ENCODE peak calls at places on chromosomes 12 and 14, in nine cellular contexts. One of them, this sample, is unnamed.
A peak's percentile ranks its signal among the peaks of the same experiment; 100 is the strongest.

GRCh38 chr14:99793213-99794155 is at the start of gene EML1:
- DNase-seq in NCI-H446 treated with DMSO at 0.1 percent for 48 hours: peak; percentile 59
- DNase-seq in WTC11: peak; percentile 83
- DNase-seq in GM03348: peak; percentile 99
- DNase-seq in OCI-LY7: peak; percentile 78
- DNase-seq in tibial artery: peak; percentile 91
- DNase-seq in cardiac fibroblast: peak; percentile 89
- DNase-seq in suprapubic skin: peak; percentile 89
- DNase-seq in hypothalamus: peak; percentile 69
- DNase-seq in this sample: peak; percentile 94

GRCh38 chr12:76738824-76739579 is 24.9 kb upstream of the ZDHHC17 start:
- DNase-seq in OCI-LY7: peak; percentile 9
- DNase-seq in hypothalamus: no peak
- DNase-seq in tibial artery: no peak
- DNase-seq in GM03348: no peak
- DNase-seq in suprapubic skin: no peak
- DNase-seq in WTC11: no peak
- DNase-seq in NCI-H446 treated with DMSO at 0.1 percent for 48 hours: no peak
- DNase-seq in cardiac fibroblast: no peak
- DNase-seq in this sample: no peak

GRCh38 chr14:69880051-69880487 is 853 bp downstream of the SMOC1 start:
- DNase-seq in OCI-LY7: no peak
- DNase-seq in suprapubic skin: no peak
- DNase-seq in WTC11: no peak
- DNase-seq in hypothalamus: no peak
- DNase-seq in tibial artery: no peak
- DNase-seq in NCI-H446 treated with DMSO at 0.1 percent for 48 hours: no peak
- DNase-seq in cardiac fibroblast: no peak
- DNase-seq in GM03348: no peak
- DNase-seq in this sample: no peak

GRCh38 chr14:74109369-74109768 is 24.6 kb downstream of the LIN52 start:
- DNase-seq in GM03348: no peak
- DNase-seq in cardiac fibroblast: no peak
- DNase-seq in OCI-LY7: no peak
- DNase-seq in tibial artery: no peak
- DNase-seq in suprapubic skin: no peak
- DNase-seq in NCI-H446 treated with DMSO at 0.1 percent for 48 hours: no peak
- DNase-seq in WTC11: no peak
- DNase-seq in hypothalamus: no peak
- DNase-seq in this sample: no peak

GRCh38 chr12:117441751-117442150 is 80.3 kb upstream of the NOS1 start:
- DNase-seq in WTC11: no peak
- DNase-seq in tibial artery: no peak
- DNase-seq in cardiac fibroblast: no peak
- DNase-seq in hypothalamus: peak; percentile 33
- DNase-seq in OCI-LY7: no peak
- DNase-seq in GM03348: peak; percentile 27
- DNase-seq in suprapubic skin: no peak
- DNase-seq in NCI-H446 treated with DMSO at 0.1 percent for 48 hours: peak; percentile 21
- DNase-seq in this sample: no peak

GRCh38 chr12:60522684-60523083 is 926.9 kb downstream of the SLC16A7 start:
- DNase-seq in WTC11: no peak
- DNase-seq in OCI-LY7: no peak
- DNase-seq in tibial artery: no peak
- DNase-seq in cardiac fibroblast: no peak
- DNase-seq in suprapubic skin: no peak
- DNase-seq in hypothalamus: peak; percentile 11
- DNase-seq in NCI-H446 treated with DMSO at 0.1 percent for 48 hours: peak; percentile 39
- DNase-seq in GM03348: no peak
- DNase-seq in this sample: no peak

GRCh38 chr12:47969845-47970244 is 6.4 kb downstream of the TMEM106C start:
- DNase-seq in hypothalamus: no peak
- DNase-seq in NCI-H446 treated with DMSO at 0.1 percent for 48 hours: no peak
- DNase-seq in cardiac fibroblast: no peak
- DNase-seq in suprapubic skin: no peak
- DNase-seq in OCI-LY7: no peak
- DNase-seq in GM03348: no peak
- DNase-seq in tibial artery: no peak
- DNase-seq in WTC11: no peak
- DNase-seq in this sample: no peak

GRCh38 chr14:44896275-44897040 is 65.3 kb downstream of the KLHL28 start:
- DNase-seq in NCI-H446 treated with DMSO at 0.1 percent for 48 hours: no peak
- DNase-seq in GM03348: no peak
- DNase-seq in tibial artery: no peak
- DNase-seq in suprapubic skin: no peak
- DNase-seq in WTC11: no peak
- DNase-seq in OCI-LY7: no peak
- DNase-seq in hypothalamus: no peak
- DNase-seq in cardiac fibroblast: no peak
- DNase-seq in this sample: no peak

GRCh38 chr14:90060312-90060964 is 1.4 kb upstream of the KCNK13 start:
- DNase-seq in tibial artery: no peak
- DNase-seq in OCI-LY7: no peak
- DNase-seq in suprapubic skin: no peak
- DNase-seq in cardiac fibroblast: peak; percentile 56
- DNase-seq in WTC11: peak; percentile 81
- DNase-seq in hypothalamus: peak; percentile 33
- DNase-seq in GM03348: peak; percentile 79
- DNase-seq in NCI-H446 treated with DMSO at 0.1 percent for 48 hours: no peak
- DNase-seq in this sample: no peak

GRCh38 chr12:51592034-51592705 is 1.1 kb downstream of the SCN8A start:
- DNase-seq in OCI-LY7: no peak
- DNase-seq in NCI-H446 treated with DMSO at 0.1 percent for 48 hours: peak; percentile 34
- DNase-seq in hypothalamus: no peak
- DNase-seq in tibial artery: no peak
- DNase-seq in suprapubic skin: no peak
- DNase-seq in WTC11: peak; percentile 26
- DNase-seq in GM03348: peak; percentile 71
- DNase-seq in cardiac fibroblast: no peak
- DNase-seq in this sample: no peak

GRCh38 chr12:130421896-130422295 is 84.2 kb downstream of the PIWIL1 start:
- DNase-seq in GM03348: no peak
- DNase-seq in tibial artery: no peak
- DNase-seq in WTC11: no peak
- DNase-seq in OCI-LY7: no peak
- DNase-seq in hypothalamus: no peak
- DNase-seq in suprapubic skin: no peak
- DNase-seq in cardiac fibroblast: no peak
- DNase-seq in NCI-H446 treated with DMSO at 0.1 percent for 48 hours: no peak
- DNase-seq in this sample: peak; percentile 53

GRCh38 chr14:22794533-22794932 is 20.7 kb downstream of the SLC7A7 start:
- DNase-seq in WTC11: no peak
- DNase-seq in suprapubic skin: no peak
- DNase-seq in cardiac fibroblast: no peak
- DNase-seq in hypothalamus: no peak
- DNase-seq in NCI-H446 treated with DMSO at 0.1 percent for 48 hours: no peak
- DNase-seq in OCI-LY7: peak; percentile 85
- DNase-seq in tibial artery: no peak
- DNase-seq in GM03348: no peak
- DNase-seq in this sample: no peak

GRCh38 chr12:43776498-43776897 is 17.7 kb downstream of the IRAK4 start:
- DNase-seq in cardiac fibroblast: peak; percentile 42
- DNase-seq in NCI-H446 treated with DMSO at 0.1 percent for 48 hours: peak; percentile 23
- DNase-seq in OCI-LY7: peak; percentile 43
- DNase-seq in GM03348: peak; percentile 19
- DNase-seq in tibial artery: no peak
- DNase-seq in hypothalamus: no peak
- DNase-seq in WTC11: no peak
- DNase-seq in suprapubic skin: no peak
- DNase-seq in this sample: no peak

GRCh38 chr14:90697577-90698206 is 118.5 kb downstream of the TTC7B start:
- DNase-seq in hypothalamus: peak; percentile 44
- DNase-seq in cardiac fibroblast: peak; percentile 87
- DNase-seq in GM03348: peak; percentile 86
- DNase-seq in WTC11: peak; percentile 87
- DNase-seq in suprapubic skin: peak; percentile 94
- DNase-seq in tibial artery: peak; percentile 92
- DNase-seq in OCI-LY7: peak; percentile 73
- DNase-seq in NCI-H446 treated with DMSO at 0.1 percent for 48 hours: peak; percentile 89
- DNase-seq in this sample: peak; percentile 92

GRCh38 chr14:32998433-32998832 is 59.8 kb downstream of the NPAS3 start:
- DNase-seq in OCI-LY7: no peak
- DNase-seq in tibial artery: no peak
- DNase-seq in cardiac fibroblast: peak; percentile 42
- DNase-seq in GM03348: peak; percentile 36
- DNase-seq in suprapubic skin: no peak
- DNase-seq in WTC11: no peak
- DNase-seq in hypothalamus: no peak
- DNase-seq in NCI-H446 treated with DMSO at 0.1 percent for 48 hours: no peak
- DNase-seq in this sample: no peak

GRCh38 chr12:58818546-58818945 is 101.8 kb downstream of the LRIG3 start:
- DNase-seq in hypothalamus: no peak
- DNase-seq in WTC11: no peak
- DNase-seq in GM03348: no peak
- DNase-seq in cardiac fibroblast: no peak
- DNase-seq in NCI-H446 treated with DMSO at 0.1 percent for 48 hours: no peak
- DNase-seq in OCI-LY7: no peak
- DNase-seq in suprapubic skin: no peak
- DNase-seq in tibial artery: no peak
- DNase-seq in this sample: no peak

GRCh38 chr12:127327986-127328385 is 939.0 kb upstream of the TMEM132C start:
- DNase-seq in suprapubic skin: no peak
- DNase-seq in OCI-LY7: no peak
- DNase-seq in NCI-H446 treated with DMSO at 0.1 percent for 48 hours: no peak
- DNase-seq in tibial artery: no peak
- DNase-seq in hypothalamus: no peak
- DNase-seq in WTC11: no peak
- DNase-seq in cardiac fibroblast: no peak
- DNase-seq in GM03348: no peak
- DNase-seq in this sample: no peak

GRCh38 chr12:74321381-74321780 is 216.3 kb upstream of the ATXN7L3B start:
- DNase-seq in WTC11: no peak
- DNase-seq in suprapubic skin: no peak
- DNase-seq in tibial artery: no peak
- DNase-seq in NCI-H446 treated with DMSO at 0.1 percent for 48 hours: no peak
- DNase-seq in OCI-LY7: no peak
- DNase-seq in GM03348: no peak
- DNase-seq in cardiac fibroblast: no peak
- DNase-seq in hypothalamus: no peak
- DNase-seq in this sample: no peak

GRCh38 chr14:54148251-54148650 is 191.6 kb upstream of the BMP4 start:
- DNase-seq in cardiac fibroblast: no peak
- DNase-seq in suprapubic skin: no peak
- DNase-seq in NCI-H446 treated with DMSO at 0.1 percent for 48 hours: no peak
- DNase-seq in WTC11: no peak
- DNase-seq in hypothalamus: no peak
- DNase-seq in tibial artery: no peak
- DNase-seq in GM03348: no peak
- DNase-seq in OCI-LY7: no peak
- DNase-seq in this sample: no peak

GRCh38 chr12:120077260-120077659 is 39.3 kb downstream of the RAB35 start:
- DNase-seq in cardiac fibroblast: no peak
- DNase-seq in NCI-H446 treated with DMSO at 0.1 percent for 48 hours: no peak
- DNase-seq in tibial artery: no peak
- DNase-seq in GM03348: no peak
- DNase-seq in WTC11: no peak
- DNase-seq in OCI-LY7: no peak
- DNase-seq in suprapubic skin: no peak
- DNase-seq in hypothalamus: no peak
- DNase-seq in this sample: peak; percentile 47

GRCh38 chr12:88579941-88580871 is at the start of gene KITLG:
- DNase-seq in GM03348: peak; percentile 94
- DNase-seq in WTC11: peak; percentile 85
- DNase-seq in tibial artery: peak; percentile 86
- DNase-seq in suprapubic skin: peak; percentile 90
- DNase-seq in hypothalamus: peak; percentile 33
- DNase-seq in NCI-H446 treated with DMSO at 0.1 percent for 48 hours: peak; percentile 68
- DNase-seq in OCI-LY7: no peak
- DNase-seq in cardiac fibroblast: peak; percentile 93
- DNase-seq in this sample: peak; percentile 93

GRCh38 chr14:91417134-91417982 is at the start of gene CCDC88C:
- DNase-seq in cardiac fibroblast: no peak
- DNase-seq in suprapubic skin: no peak
- DNase-seq in WTC11: peak; percentile 64
- DNase-seq in hypothalamus: no peak
- DNase-seq in NCI-H446 treated with DMSO at 0.1 percent for 48 hours: peak; percentile 46
- DNase-seq in OCI-LY7: peak; percentile 84
- DNase-seq in GM03348: peak; percentile 68
- DNase-seq in tibial artery: no peak
- DNase-seq in this sample: peak; percentile 92

GRCh38 chr12:71671816-71672215 is 7.7 kb downstream of the THAP2 start:
- DNase-seq in GM03348: no peak
- DNase-seq in cardiac fibroblast: no peak
- DNase-seq in hypothalamus: no peak
- DNase-seq in OCI-LY7: no peak
- DNase-seq in suprapubic skin: no peak
- DNase-seq in NCI-H446 treated with DMSO at 0.1 percent for 48 hours: no peak
- DNase-seq in tibial artery: no peak
- DNase-seq in WTC11: no peak
- DNase-seq in this sample: no peak

GRCh38 chr14:94462763-94463572 is 10.4 kb upstream of the SERPINA11 start:
- DNase-seq in suprapubic skin: peak; percentile 18
- DNase-seq in OCI-LY7: no peak
- DNase-seq in NCI-H446 treated with DMSO at 0.1 percent for 48 hours: no peak
- DNase-seq in hypothalamus: no peak
- DNase-seq in cardiac fibroblast: no peak
- DNase-seq in tibial artery: no peak
- DNase-seq in GM03348: no peak
- DNase-seq in WTC11: no peak
- DNase-seq in this sample: no peak

GRCh38 chr12:58313091-58313855 is 371.9 kb downstream of the ATP23 start:
- DNase-seq in OCI-LY7: no peak
- DNase-seq in NCI-H446 treated with DMSO at 0.1 percent for 48 hours: no peak
- DNase-seq in GM03348: peak; percentile 72
- DNase-seq in cardiac fibroblast: peak; percentile 70
- DNase-seq in hypothalamus: no peak
- DNase-seq in tibial artery: no peak
- DNase-seq in suprapubic skin: no peak
- DNase-seq in WTC11: no peak
- DNase-seq in this sample: no peak

GRCh38 chr12:54371328-54372112 is 7.2 kb upstream of the GPR84 start:
- DNase-seq in GM03348: no peak
- DNase-seq in OCI-LY7: no peak
- DNase-seq in NCI-H446 treated with DMSO at 0.1 percent for 48 hours: no peak
- DNase-seq in tibial artery: peak; percentile 78
- DNase-seq in suprapubic skin: no peak
- DNase-seq in WTC11: no peak
- DNase-seq in cardiac fibroblast: peak; percentile 85
- DNase-seq in hypothalamus: no peak
- DNase-seq in this sample: no peak

GRCh38 chr12:49503674-49504180 is 35.1 kb upstream of the KCNH3 start:
- DNase-seq in suprapubic skin: no peak
- DNase-seq in NCI-H446 treated with DMSO at 0.1 percent for 48 hours: peak; percentile 18
- DNase-seq in WTC11: no peak
- DNase-seq in GM03348: no peak
- DNase-seq in OCI-LY7: no peak
- DNase-seq in hypothalamus: no peak
- DNase-seq in cardiac fibroblast: peak; percentile 70
- DNase-seq in tibial artery: no peak
- DNase-seq in this sample: no peak